ENCODE peak calls at places on chromosomes 12 and 14, in eight cellular contexts. U, L, P, B, W, D, V and R are unnamed samples.

GRCh38 chr12:93164103-93164880 is 213.4 kb upstream of the NUDT4 start:
- DNase-seq in U (no peak), L (no peak), P (no peak), B (no peak), W (no peak), D (no peak), V (no peak), R (no peak)

GRCh38 chr12:117966511-117966910 is 2.3 kb downstream of the KSR2 start:
- DNase-seq in U (no peak), L (no peak), P (no peak), B (no peak), W (no peak), D (no peak), V (no peak), R (peak)

GRCh38 chr12:1913377-1914115 is 4.9 kb downstream of the CACNA2D4 start:
- DNase-seq in U (no peak), L (no peak), P (peak), B (no peak), W (no peak), D (no peak), V (no peak), R (no peak)

GRCh38 chr12:124741211-124741610 is 122.5 kb downstream of the SCARB1 start:
- DNase-seq in U (no peak), L (no peak), P (no peak), B (no peak), W (no peak), D (no peak), V (no peak), R (no peak)

GRCh38 chr14:68574906-68575305 is 218.0 kb downstream of the ZFP36L1 start:
- DNase-seq in U (no peak), L (no peak), P (no peak), B (no peak), W (no peak), D (peak), V (no peak), R (no peak)

GRCh38 chr12:93323625-93324165 is 54.0 kb upstream of the NUDT4 start:
- DNase-seq in U (no peak), L (no peak), P (no peak), B (no peak), W (no peak), D (peak), V (no peak), R (no peak)

GRCh38 chr14:74578479-74578878 is 33.6 kb downstream of the LTBP2 start:
- DNase-seq in U (no peak), L (no peak), P (no peak), B (no peak), W (no peak), D (no peak), V (no peak), R (no peak)

GRCh38 chr12:57148469-57149308 is 1.3 kb upstream of the LRP1-AS start:
- DNase-seq in U (no peak), L (no peak), P (no peak), B (no peak), W (no peak), D (peak), V (no peak), R (no peak)

GRCh38 chr12:68451261-68452091 is 119.3 kb upstream of the MDM1 start:
- DNase-seq in U (no peak), L (peak), P (peak), B (no peak), W (peak), D (peak), V (no peak), R (no peak)

GRCh38 chr12:115204957-115205754 is 521.2 kb upstream of the TBX3 start:
- DNase-seq in U (no peak), L (no peak), P (no peak), B (no peak), W (no peak), D (peak), V (no peak), R (no peak)

GRCh38 chr12:47839214-47839613 is 19.5 kb upstream of the HDAC7 start:
- DNase-seq in U (no peak), L (no peak), P (no peak), B (no peak), W (no peak), D (no peak), V (no peak), R (peak)

GRCh38 chr12:109513977-109514376 is 36.5 kb downstream of the UBE3B start:
- DNase-seq in U (no peak), L (no peak), P (no peak), B (no peak), W (no peak), D (no peak), V (no peak), R (no peak)

GRCh38 chr12:54394281-54394719 is 9.8 kb upstream of the ZNF385A start:
- DNase-seq in U (no peak), L (peak), P (no peak), B (no peak), W (peak), D (peak), V (peak), R (peak)

GRCh38 chr14:68395585-68395984 is 397.3 kb downstream of the ZFP36L1 start:
- DNase-seq in U (no peak), L (no peak), P (no peak), B (no peak), W (no peak), D (no peak), V (no peak), R (no peak)

GRCh38 chr14:21036746-21037145 is 2.1 kb upstream of the RNASE13 start:
- DNase-seq in U (no peak), L (no peak), P (no peak), B (no peak), W (peak), D (no peak), V (no peak), R (no peak)

GRCh38 chr12:93638095-93638494 is 39.1 kb upstream of the CRADD start:
- DNase-seq in U (no peak), L (no peak), P (no peak), B (no peak), W (no peak), D (no peak), V (no peak), R (no peak)

GRCh38 chr12:18224745-18225144 is 36.6 kb upstream of the PIK3C2G start:
- DNase-seq in U (no peak), L (peak), P (no peak), B (no peak), W (no peak), D (peak), V (peak), R (no peak)

GRCh38 chr14:31025335-31026075 is at the start of gene AP4S1:
- DNase-seq in U (peak), L (peak), P (peak), B (peak), W (peak), D (no peak), V (no peak), R (peak)

GRCh38 chr12:48853228-48853688 is 1.3 kb upstream of the DDX23 start:
- DNase-seq in U (peak), L (peak), P (peak), B (peak), W (peak), D (peak), V (peak), R (peak)

GRCh38 chr12:121089813-121090430 is 42.8 kb upstream of the P2RX7 start:
- DNase-seq in U (no peak), L (no peak), P (no peak), B (no peak), W (no peak), D (no peak), V (no peak), R (no peak)

GRCh38 chr14:21098134-21098891 is at the start of gene ZNF219:
- DNase-seq in U (peak), L (no peak), P (no peak), B (peak), W (peak), D (peak), V (peak), R (peak)

GRCh38 chr12:120453977-120454376 is 7.7 kb downstream of the GATC start:
- DNase-seq in U (no peak), L (no peak), P (peak), B (no peak), W (peak), D (no peak), V (no peak), R (no peak)